ENCODE peak calls at places on chromosomes 4 and X, in eight cellular contexts. K, T, M, F, A, R, L and D are unnamed samples.

GRCh38 chr4:18020145-18020670 is 1.3 kb downstream of the LCORL start:
- DNase-seq in K (no peak), T (no peak), M (no peak), F (peak), A (peak), R (no peak), L (no peak), D (peak)

GRCh38 chrX:69155786-69156520 is 9.3 kb downstream of the PJA1 start:
- DNase-seq in K (no peak), T (no peak), M (no peak), F (no peak), A (no peak), R (no peak), L (no peak), D (no peak)

GRCh38 chr4:112704322-112704721 is 67.4 kb downstream of the LARP7 start:
- DNase-seq in K (no peak), T (no peak), M (no peak), F (no peak), A (no peak), R (no peak), L (no peak), D (no peak)

GRCh38 chrX:131802836-131803626 is 220.1 kb upstream of the STK26 start:
- DNase-seq in K (peak), T (no peak), M (no peak), F (peak), A (peak), R (no peak), L (no peak), D (no peak)

GRCh38 chrX:155662297-155662696 is 49.5 kb upstream of the TMLHE start:
- DNase-seq in K (no peak), T (no peak), M (no peak), F (no peak), A (peak), R (no peak), L (no peak), D (no peak)

GRCh38 chr4:20615492-20616136 is 84.6 kb upstream of the PACRGL start:
- DNase-seq in K (no peak), T (no peak), M (no peak), F (no peak), A (peak), R (no peak), L (no peak), D (peak)

GRCh38 chrX:31516492-31516891 is 444.7 kb upstream of the FTHL17 start:
- DNase-seq in K (no peak), T (no peak), M (no peak), F (no peak), A (no peak), R (no peak), L (no peak), D (no peak)

GRCh38 chrX:14065800-14066199 is 36.1 kb upstream of the GEMIN8 start:
- DNase-seq in K (no peak), T (no peak), M (no peak), F (no peak), A (no peak), R (no peak), L (no peak), D (no peak)

GRCh38 chr4:171981185-171981584 is 168.0 kb downstream of the GALNTL6 start:
- DNase-seq in K (no peak), T (no peak), M (no peak), F (no peak), A (no peak), R (no peak), L (no peak), D (no peak)

GRCh38 chrX:82757614-82758013 is 750.5 kb upstream of the POU3F4 start:
- DNase-seq in K (no peak), T (no peak), M (no peak), F (peak), A (no peak), R (no peak), L (no peak), D (no peak)

GRCh38 chr4:137981277-137981676 is 260.9 kb downstream of the SLC7A11 start:
- DNase-seq in K (no peak), T (no peak), M (no peak), F (peak), A (peak), R (no peak), L (no peak), D (peak)

GRCh38 chrX:47815901-47816845 is 20.5 kb upstream of the ZNF81 start:
- DNase-seq in K (no peak), T (no peak), M (no peak), F (no peak), A (peak), R (no peak), L (no peak), D (no peak)

GRCh38 chr4:76447326-76447954 is 12.4 kb downstream of the SHROOM3 start:
- DNase-seq in K (no peak), T (no peak), M (no peak), F (peak), A (peak), R (no peak), L (no peak), D (no peak)

GRCh38 chrX:10512258-10512657 is 108.1 kb downstream of the MID1 start:
- DNase-seq in K (no peak), T (no peak), M (no peak), F (peak), A (no peak), R (no peak), L (no peak), D (peak)

GRCh38 chr4:186942745-186943606 is 219.3 kb upstream of the FAT1 start:
- DNase-seq in K (no peak), T (no peak), M (no peak), F (peak), A (no peak), R (no peak), L (no peak), D (no peak)

GRCh38 chr4:74095886-74096264 is 3.1 kb downstream of the CXCL2 start:
- DNase-seq in K (no peak), T (no peak), M (no peak), F (no peak), A (no peak), R (no peak), L (no peak), D (no peak)

GRCh38 chr4:150209140-150209829 is 131.0 kb downstream of the DCLK2 start:
- DNase-seq in K (peak), T (no peak), M (no peak), F (peak), A (peak), R (peak), L (peak), D (peak)

GRCh38 chr4:173195132-173195531 is 26.5 kb downstream of the GALNT7 start:
- DNase-seq in K (no peak), T (no peak), M (no peak), F (no peak), A (no peak), R (no peak), L (no peak), D (no peak)

GRCh38 chrX:8103655-8104054 is 67.4 kb downstream of the VCX2 start:
- DNase-seq in K (no peak), T (no peak), M (no peak), F (no peak), A (no peak), R (no peak), L (no peak), D (no peak)

GRCh38 chr4:168784786-168785461 is 225.1 kb downstream of the CBR4 start:
- DNase-seq in K (no peak), T (no peak), M (no peak), F (peak), A (peak), R (no peak), L (no peak), D (peak)

GRCh38 chr4:42143996-42144395 is 8.5 kb downstream of the BEND4 start:
- DNase-seq in K (no peak), T (no peak), M (no peak), F (no peak), A (no peak), R (no peak), L (no peak), D (no peak)

GRCh38 chrX:19883878-19884277 is 3.5 kb downstream of the SH3KBP1 start:
- DNase-seq in K (no peak), T (no peak), M (no peak), F (no peak), A (no peak), R (no peak), L (no peak), D (peak)

GRCh38 chr4:152534541-152535231 is 1.2 kb downstream of the FBXW7 start:
- DNase-seq in K (peak), T (peak), M (peak), F (peak), A (peak), R (peak), L (peak), D (no peak)

GRCh38 chr4:38902695-38903094 is 35.1 kb downstream of the FAM114A1 start:
- DNase-seq in K (no peak), T (no peak), M (no peak), F (peak), A (peak), R (no peak), L (no peak), D (peak)

GRCh38 chrX:133850414-133850813 is 135.0 kb downstream of the GPC3 start:
- DNase-seq in K (no peak), T (no peak), M (no peak), F (no peak), A (no peak), R (no peak), L (no peak), D (no peak)

GRCh38 chr4:99612704-99613103 is 38.1 kb downstream of the MTTP start:
- DNase-seq in K (no peak), T (no peak), M (no peak), F (no peak), A (no peak), R (no peak), L (no peak), D (no peak)

GRCh38 chr4:54855221-54855854 is 197.6 kb downstream of the KIT start:
- DNase-seq in K (no peak), T (no peak), M (no peak), F (no peak), A (no peak), R (peak), L (peak), D (no peak)

GRCh38 chr4:73674451-73674919 is 54.2 kb upstream of the RASSF6 start:
- DNase-seq in K (no peak), T (no peak), M (no peak), F (no peak), A (no peak), R (peak), L (peak), D (no peak)

GRCh38 chrX:51893931-51894696 is 691 bp downstream of the MAGED1 start:
- DNase-seq in K (no peak), T (no peak), M (no peak), F (peak), A (peak), R (no peak), L (no peak), D (no peak)

GRCh38 chr4:54902976-54903375 is 222.4 kb downstream of the KDR start:
- DNase-seq in K (no peak), T (no peak), M (no peak), F (no peak), A (no peak), R (no peak), L (no peak), D (no peak)